ENCODE peak calls at places on chromosomes 13 and 19, in five cellular contexts. A is lower lobe of right lung, D is breast epithelium, J is vagina, P is GM23338. C is an unnamed sample.

GRCh38 chr19:15629003-15629880 is 11.5 kb upstream of the CYP4F3 start:
- DNase-seq in A (peak), D (peak), J (no peak), P (peak), C (peak)

GRCh38 chr13:62483774-62484173 is 1068.1 kb upstream of the PCDH20 start:
- DNase-seq in J (no peak), A (no peak), P (peak), D (no peak), C (no peak)

GRCh38 chr13:48158915-48159314 is 64.0 kb upstream of the MED4 start:
- DNase-seq in A (no peak), P (no peak), J (no peak), D (no peak), C (no peak)

GRCh38 chr13:50991624-50992610 is 82.3 kb downstream of the RNASEH2B start:
- DNase-seq in P (no peak), J (no peak), A (no peak), D (no peak), C (no peak)

GRCh38 chr19:40217027-40217810 is 965 bp downstream of the TTC9B start:
- DNase-seq in P (peak), J (no peak), D (no peak), A (peak), C (no peak)

GRCh38 chr13:89255844-89256406 is 1584.8 kb downstream of the SLITRK5 start:
- DNase-seq in D (no peak), A (no peak), P (no peak), J (no peak), C (no peak)

GRCh38 chr13:44397766-44398223 is 24.2 kb downstream of the SERP2 start:
- DNase-seq in A (no peak), D (no peak), P (no peak), J (no peak), C (no peak)

GRCh38 chr13:75704194-75704941 is 68.2 kb downstream of the LMO7 start:
- DNase-seq in J (no peak), D (no peak), P (no peak), A (no peak), C (no peak)

GRCh38 chr19:4914736-4915501 is 5.6 kb downstream of the UHRF1 start:
- DNase-seq in P (no peak), A (peak), D (no peak), J (no peak), C (no peak)
- H3K4me3 ChIP-seq in P (no peak), A (peak), D (peak), J (peak), C (peak)

GRCh38 chr19:35543280-35544109 is 1.9 kb upstream of the TMEM147 start:
- DNase-seq in J (no peak), A (no peak), P (no peak), D (no peak), C (no peak)
- H3K4me3 ChIP-seq in J (no peak), A (no peak), P (peak), D (no peak), C (no peak)

GRCh38 chr19:50205681-50206138 is 2.3 kb downstream of the MYH14 start:
- DNase-seq in P (peak), A (peak), D (peak), J (no peak), C (no peak)
- H3K4me3 ChIP-seq in P (peak), A (peak), D (peak), J (peak), C (no peak)

DNA sequence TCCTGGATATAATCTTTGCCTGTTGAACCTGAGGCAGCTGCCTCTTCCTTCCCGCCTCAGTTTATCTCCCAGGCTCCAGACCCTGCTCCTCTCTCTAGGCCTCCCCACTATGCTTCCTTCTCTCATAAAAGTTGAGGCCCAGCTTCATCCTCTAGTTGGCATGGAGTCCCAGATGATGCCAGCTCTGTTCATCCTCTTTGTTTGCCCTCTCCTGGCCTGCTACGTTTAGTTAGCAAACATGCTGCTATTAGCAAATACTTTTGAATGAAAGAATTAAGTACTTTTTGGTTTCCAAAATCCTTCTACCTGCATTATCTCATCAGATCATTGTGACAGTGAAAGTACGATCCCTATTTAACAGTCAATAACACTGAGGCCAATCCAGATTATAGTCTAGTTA is 472.5 kb downstream of the COG6 start:
- DNase-seq in D (no peak), A (no peak), J (no peak), P (no peak), C (no peak)
- H3K4me3 ChIP-seq in D (no peak), A (no peak), J (no peak), P (no peak), C (no peak)

C was measured in heart left ventricle.